ENCODE peak calls at places on chromosome 10, in seven cellular contexts. Q is Peyer's patch, Y is Karpas-422, U is astrocyte of the spinal cord, W is BE2C, T is fibroblast of mammary gland, S is neuronal stem cell. E is an unnamed sample.

GRCh38 chr10:85138046-85138445 is 809.7 kb downstream of the CCSER2 start:
- DNase-seq in Q (no peak), Y (no peak), U (no peak), W (no peak), T (no peak), S (no peak), E (no peak)

GRCh38 chr10:100567249-100567648 is 31.5 kb downstream of the HIF1AN start:
- DNase-seq in Q (peak), Y (no peak), U (no peak), W (no peak), T (no peak), S (no peak), E (peak)

GRCh38 chr10:84613336-84614021 is 285.1 kb downstream of the CCSER2 start:
- DNase-seq in Q (no peak), Y (peak), U (peak), W (peak), T (peak), S (peak), E (peak)

GRCh38 chr10:73083234-73083633 is 13.4 kb downstream of the P4HA1 start:
- DNase-seq in Q (no peak), Y (no peak), U (peak), W (no peak), T (peak), S (no peak), E (no peak)

GRCh38 chr10:86872757-86873156 is 84.7 kb downstream of the MMRN2 start:
- DNase-seq in Q (no peak), Y (no peak), U (peak), W (no peak), T (peak), S (no peak), E (no peak)

GRCh38 chr10:7484456-7485266 is 73.8 kb upstream of the SFMBT2 start:
- DNase-seq in Q (peak), Y (peak), U (no peak), W (no peak), T (no peak), S (no peak), E (no peak)

GRCh38 chr10:13684813-13685511 is 98.2 kb downstream of the PRPF18 start:
- DNase-seq in Q (no peak), Y (no peak), U (peak), W (no peak), T (peak), S (no peak), E (no peak)

GRCh38 chr10:73591578-73591902 is 398 bp upstream of the USP54 start:
- DNase-seq in Q (no peak), Y (no peak), U (no peak), W (no peak), T (no peak), S (peak), E (no peak)

GRCh38 chr10:132452216-132452650 is 55.2 kb downstream of the PWWP2B start:
- DNase-seq in Q (no peak), Y (peak), U (no peak), W (no peak), T (no peak), S (no peak), E (no peak)

GRCh38 chr10:110172155-110172554 is 35.2 kb upstream of the MXI1 start:
- DNase-seq in Q (no peak), Y (no peak), U (no peak), W (no peak), T (peak), S (no peak), E (no peak)

GRCh38 chr10:13719411-13719810 is 132.6 kb downstream of the PRPF18 start:
- DNase-seq in Q (no peak), Y (no peak), U (no peak), W (no peak), T (no peak), S (no peak), E (no peak)

GRCh38 chr10:27328946-27329345 is 88.3 kb upstream of the ACBD5 start:
- DNase-seq in Q (no peak), Y (peak), U (no peak), W (peak), T (no peak), S (no peak), E (no peak)

GRCh38 chr10:89235073-89235798 is 16.3 kb downstream of the LIPA start:
- DNase-seq in Q (peak), Y (no peak), U (no peak), W (no peak), T (peak), S (no peak), E (no peak)

GRCh38 chr10:44253769-44254462 is 131.0 kb downstream of the CXCL12 start:
- DNase-seq in Q (no peak), Y (no peak), U (peak), W (peak), T (peak), S (no peak), E (peak)

GRCh38 chr10:47175181-47176080 is 124.6 kb upstream of the GDF10 start:
- DNase-seq in Q (no peak), Y (no peak), U (no peak), W (no peak), T (no peak), S (peak), E (no peak)

GRCh38 chr10:15321431-15322321 is 49.4 kb downstream of the FAM171A1 start:
- DNase-seq in Q (no peak), Y (no peak), U (peak), W (no peak), T (peak), S (no peak), E (peak)

GRCh38 chr10:3805227-3805790 is 20.3 kb upstream of the KLF6 start:
- DNase-seq in Q (peak), Y (peak), U (peak), W (no peak), T (peak), S (no peak), E (peak)

GRCh38 chr10:31458974-31459373 is 140.0 kb downstream of the ZEB1 start:
- DNase-seq in Q (no peak), Y (no peak), U (no peak), W (no peak), T (no peak), S (no peak), E (no peak)

GRCh38 chr10:34337917-34338316 is 477.2 kb downstream of the PARD3 start:
- DNase-seq in Q (no peak), Y (no peak), U (no peak), W (no peak), T (no peak), S (no peak), E (no peak)

GRCh38 chr10:34343764-34344163 is 471.3 kb downstream of the PARD3 start:
- DNase-seq in Q (no peak), Y (no peak), U (peak), W (no peak), T (peak), S (no peak), E (no peak)

GRCh38 chr10:34335960-34336359 is 479.1 kb downstream of the PARD3 start:
- DNase-seq in Q (no peak), Y (no peak), U (no peak), W (no peak), T (no peak), S (no peak), E (no peak)

GRCh38 chr10:34341473-34341872 is 473.6 kb downstream of the PARD3 start:
- DNase-seq in Q (no peak), Y (no peak), U (no peak), W (no peak), T (peak), S (no peak), E (no peak)

GRCh38 chr10:34339816-34340553 is 475.1 kb downstream of the PARD3 start:
- DNase-seq in Q (no peak), Y (no peak), U (no peak), W (no peak), T (no peak), S (no peak), E (no peak)
- H3K4me3 ChIP-seq in Q (no peak), Y (no peak), U (no peak), W (no peak), T (no peak), S (no peak), E (no peak)

GRCh38 chr10:55631071-55631654 is 729.9 kb downstream of the ZWINT start:
- DNase-seq in Q (peak), Y (no peak), U (peak), W (peak), T (peak), S (peak), E (peak)
- H3K4me3 ChIP-seq in Q (peak), Y (no peak), U (peak), W (no peak), T (no peak), S (peak), E (peak)

GRCh38 chr10:130300608-130301025 is 164.4 kb downstream of the GLRX3 start:
- DNase-seq in Q (no peak), Y (no peak), U (peak), W (no peak), T (peak), S (no peak), E (peak)
- H3K4me3 ChIP-seq in Q (peak), Y (no peak), U (peak), W (no peak), T (peak), S (no peak), E (peak)

GRCh38 chr10:69224862-69225657 is 4.9 kb downstream of the HKDC1 start:
- DNase-seq in Q (no peak), Y (no peak), U (no peak), W (no peak), T (peak), S (no peak), E (no peak)

GRCh38 chr10:69223028-69223342 is 2.9 kb downstream of the HKDC1 start:
- DNase-seq in Q (no peak), Y (no peak), U (no peak), W (no peak), T (no peak), S (no peak), E (no peak)

GRCh38 chr10:69220041-69220451 is at the start of gene HKDC1:
- DNase-seq in Q (peak), Y (no peak), U (no peak), W (no peak), T (no peak), S (no peak), E (no peak)

GRCh38 chr10:69220510-69220909 is 378 bp downstream of the HKDC1 start:
- DNase-seq in Q (no peak), Y (no peak), U (no peak), W (no peak), T (no peak), S (no peak), E (no peak)

GRCh38 chr10:69222157-69223027 is 2.3 kb downstream of the HKDC1 start:
- DNase-seq in Q (peak), Y (peak), U (peak), W (no peak), T (peak), S (peak), E (no peak)
- H3K4me3 ChIP-seq in Q (peak), Y (no peak), U (no peak), W (no peak), T (no peak), S (no peak), E (no peak)